ENCODE peak calls at places on chromosomes 4 and X, in six cellular contexts. Z, S, C, L, N and M are unnamed samples.

GRCh38 chr4:168908093-168908492 is 102.0 kb downstream of the CBR4 start:
- DNase-seq in Z (no peak), S (no peak), C (no peak), L (no peak), N (no peak), M (no peak)

GRCh38 chr4:157291071-157291470 is 70.5 kb downstream of the GRIA2 start:
- DNase-seq in Z (no peak), S (no peak), C (no peak), L (no peak), N (no peak), M (no peak)

GRCh38 chr4:42341518-42342026 is 55.7 kb upstream of the SHISA3 start:
- DNase-seq in Z (no peak), S (no peak), C (no peak), L (no peak), N (no peak), M (no peak)

GRCh38 chr4:108053281-108053701 is 63.6 kb downstream of the HADH start:
- DNase-seq in Z (no peak), S (no peak), C (peak; percentile 41), L (no peak), N (no peak), M (peak; percentile 67)

GRCh38 chr4:153641532-153641931 is 42.5 kb upstream of the TLR2 start:
- DNase-seq in Z (no peak), S (no peak), C (no peak), L (no peak), N (no peak), M (no peak)

GRCh38 chr4:10129196-10130185 is 12.9 kb upstream of the WDR1 start:
- DNase-seq in Z (peak; percentile 76), S (no peak), C (no peak), L (no peak), N (no peak), M (no peak)

GRCh38 chr4:185143596-185143969 is 517 bp downstream of the SLC25A4 start:
- DNase-seq in Z (no peak), S (no peak), C (peak; percentile 50), L (peak; percentile 47), N (peak; percentile 75), M (no peak)

GRCh38 chrX:21375795-21376069 is 1.5 kb downstream of the CNKSR2 start:
- DNase-seq in Z (no peak), S (no peak), C (peak; percentile 8), L (no peak), N (no peak), M (no peak)

GRCh38 chr4:17058506-17058905 is 160.1 kb upstream of the LDB2 start:
- DNase-seq in Z (no peak), S (no peak), C (no peak), L (no peak), N (peak; percentile 16), M (no peak)

GRCh38 chr4:27666943-27667342 is 806.3 kb downstream of the STIM2 start:
- DNase-seq in Z (no peak), S (no peak), C (no peak), L (no peak), N (no peak), M (no peak)

GRCh38 chr4:140427104-140427918 is at the start of gene CLGN:
- DNase-seq in Z (no peak), S (peak; percentile 82), C (peak; percentile 87), L (peak; percentile 62), N (peak; percentile 77), M (peak; percentile 77)

GRCh38 chrX:153061732-153062131 is 5.5 kb downstream of the PNMA3 start:
- DNase-seq in Z (no peak), S (no peak), C (no peak), L (no peak), N (no peak), M (no peak)

DNA sequence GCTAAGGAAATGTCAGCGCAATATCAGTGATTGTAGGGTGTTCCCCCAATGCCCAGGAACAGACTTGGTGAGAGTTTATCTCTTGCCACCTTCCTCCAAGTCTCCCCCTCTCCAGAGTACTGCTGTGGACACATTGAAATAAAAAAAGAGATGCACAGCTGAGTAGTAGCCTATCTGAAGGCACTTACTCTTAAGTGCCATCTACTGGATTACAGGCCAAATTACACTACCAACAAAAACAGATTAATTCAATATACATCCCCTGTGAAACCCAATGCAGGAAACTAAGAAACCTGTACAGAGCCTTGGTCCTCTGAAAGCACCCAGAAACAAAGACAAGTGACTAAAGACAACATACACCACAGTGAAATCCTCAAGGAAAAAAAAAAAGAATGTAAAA is 460.3 kb downstream of the ZIC3 start:
- DNase-seq in Z (no peak), S (no peak), C (peak; percentile 8), L (no peak), N (no peak), M (peak; percentile 28)
- TF ChIP-seq CTCF in Z (no peak), S (peak; percentile 55), C (peak; percentile 45), L (peak; percentile 17), N (peak; percentile 46), M (peak; percentile 64)

GRCh38 chr4:118979712-118980111 is 91.1 kb downstream of the SYNPO2 start:
- DNase-seq in Z (no peak), S (no peak), C (no peak), L (no peak), N (no peak), M (no peak)

GRCh38 chr4:118983293-118983692 is 94.6 kb downstream of the SYNPO2 start:
- DNase-seq in Z (no peak), S (no peak), C (no peak), L (no peak), N (no peak), M (no peak)

GRCh38 chr4:118985170-118986000 is 96.7 kb downstream of the SYNPO2 start:
- DNase-seq in Z (no peak), S (no peak), C (no peak), L (no peak), N (no peak), M (no peak)

GRCh38 chr4:118981171-118981838 is 92.7 kb downstream of the SYNPO2 start:
- DNase-seq in Z (no peak), S (no peak), C (no peak), L (no peak), N (no peak), M (no peak)

DNA sequence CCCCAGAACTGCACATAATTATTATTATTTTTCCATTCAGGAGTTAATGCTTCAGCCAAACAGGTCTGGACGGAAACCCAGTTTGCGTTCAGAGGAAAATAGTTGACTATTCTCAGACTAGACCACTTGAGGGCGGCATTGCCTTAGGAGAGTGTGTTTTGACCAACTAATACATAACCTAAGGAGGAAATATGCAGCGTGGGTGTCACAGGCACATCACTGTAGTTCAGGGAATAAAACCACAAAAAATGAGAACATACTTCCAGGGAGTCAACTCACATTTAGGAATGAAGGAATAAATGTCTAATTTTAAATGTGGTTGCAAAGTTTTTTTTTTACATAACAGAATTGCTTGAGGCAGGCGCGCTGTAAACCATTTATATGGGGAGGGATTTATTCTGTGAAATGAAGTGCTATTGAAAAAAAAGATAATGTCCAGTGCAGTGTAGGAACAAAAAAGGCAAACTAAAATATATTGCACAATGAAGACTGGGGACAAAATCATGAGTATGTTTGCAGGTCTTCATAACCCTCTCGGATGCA is 93.3 kb downstream of the SYNPO2 start:
- DNase-seq in Z (peak; percentile 38), S (no peak), C (peak; percentile 84), L (peak; percentile 61), N (no peak), M (peak; percentile 76)
- TF ChIP-seq CTCF in Z (peak; percentile 68), S (peak; percentile 67), C (peak; percentile 87), L (peak; percentile 78), N (peak; percentile 80), M (peak; percentile 69)

GRCh38 chr4:82833696-82834313 is 35.2 kb upstream of the SCD5 start:
- DNase-seq in Z (no peak), S (no peak), C (peak; percentile 78), L (no peak), N (no peak), M (no peak)
- TF ChIP-seq CTCF in Z (no peak), S (no peak), C (no peak), L (no peak), N (no peak), M (no peak)

GRCh38 chrX:38717871-38718270 is 83.4 kb upstream of the MID1IP1 start:
- DNase-seq in Z (no peak), S (no peak), C (peak; percentile 7), L (no peak), N (no peak), M (peak; percentile 19)
- TF ChIP-seq CTCF in Z (peak; percentile 63), S (peak; percentile 44), C (peak; percentile 37), L (no peak), N (peak; percentile 59), M (peak; percentile 63)